ENCODE peak calls at places on chromosomes 16 and 17, in six cellular contexts. R, T, Q, J, Y and A are unnamed samples.
A peak's percentile ranks its signal among the peaks of the same experiment; 100 is the strongest.

GRCh38 chr17:2967515-2967914 is 95.9 kb downstream of the OR1D5 start:
- ATAC-seq in R (no peak), Y (no peak), J (no peak), T (no peak), Q (no peak), A (no peak)

GRCh38 chr16:27689711-27690110 is 139.8 kb downstream of the KATNIP start:
- ATAC-seq in R (no peak), Y (no peak), T (no peak), J (no peak), Q (no peak), A (no peak)

GRCh38 chr17:55266051-55266957 is 1.5 kb downstream of the HLF start:
- ATAC-seq in Y (peak; percentile 48), J (no peak), Q (peak; percentile 66), R (no peak), T (no peak), A (no peak)

GRCh38 chr16:79081292-79082066 is 519.1 kb downstream of the MAF start:
- ATAC-seq in J (no peak), T (peak; percentile 82), Q (no peak), Y (no peak), R (peak; percentile 73), A (peak; percentile 51)

GRCh38 chr16:89613101-89613953 is at the start of gene DPEP1:
- ATAC-seq in R (no peak), Q (peak; percentile 21), Y (peak; percentile 22), T (peak; percentile 57), J (no peak), A (no peak)

GRCh38 chr17:3571043-3571900 is 13.7 kb upstream of the TRPV3 start:
- ATAC-seq in Q (peak; percentile 12), T (no peak), J (no peak), Y (no peak), R (no peak), A (no peak)

GRCh38 chr16:14310519-14310991 is 239.4 kb downstream of the MRTFB start:
- ATAC-seq in Q (peak; percentile 34), Y (no peak), R (no peak), J (no peak), T (no peak), A (no peak)

GRCh38 chr17:10251212-10251948 is 53.0 kb upstream of the GAS7 start:
- ATAC-seq in Y (no peak), R (no peak), T (peak; percentile 74), Q (no peak), J (no peak), A (peak; percentile 16)

GRCh38 chr16:30604316-30604947 is 5.8 kb downstream of the ZNF689 start:
- ATAC-seq in Q (peak; percentile 5), T (peak; percentile 28), J (no peak), R (no peak), Y (no peak), A (no peak)

GRCh38 chr16:85296859-85297698 is 184.8 kb upstream of the CIBAR2 start:
- ATAC-seq in T (peak; percentile 86), Q (peak; percentile 88), Y (peak; percentile 58), R (peak; percentile 85), J (peak; percentile 94), A (peak; percentile 78)

GRCh38 chr17:27442702-27443101 is 13.5 kb upstream of the KSR1 start:
- ATAC-seq in R (no peak), J (no peak), Q (no peak), Y (no peak), T (no peak), A (no peak)

GRCh38 chr16:80718480-80719220 is 85.7 kb downstream of the CDYL2 start:
- ATAC-seq in J (no peak), R (no peak), Q (peak; percentile 37), Y (no peak), T (no peak), A (no peak)

GRCh38 chr16:27401768-27402568 is at the start of gene IL21R:
- ATAC-seq in Y (peak; percentile 71), J (peak; percentile 68), R (peak; percentile 58), T (peak; percentile 82), Q (peak; percentile 89), A (peak; percentile 61)

GRCh38 chr16:77711775-77712174 is 10.5 kb upstream of the NUDT7 start:
- ATAC-seq in T (no peak), Q (peak; percentile 42), J (no peak), R (no peak), Y (no peak), A (no peak)